ENCODE peak calls at places on chromosomes 6 and 20, in ten cellular contexts. One of them, this sample, is unnamed.

GRCh38 chr6:150546457-150546856 is 53.2 kb upstream of the PLEKHG1 start:
- DNase-seq in MV-4-11: no peak
- DNase-seq in GM12892: no peak
- DNase-seq in CD4-positive, alpha-beta memory T cell: no peak
- DNase-seq in COR-L47: no peak
- DNase-seq in SK-N-DZ: no peak
- DNase-seq in nephron progenitor cell: no peak
- DNase-seq in ureter: no peak
- DNase-seq in heart left ventricle: no peak
- DNase-seq in NB4: no peak
- DNase-seq in this sample: no peak

GRCh38 chr6:125872259-125872921 is 81.6 kb downstream of the NCOA7 start:
- DNase-seq in ureter: no peak
- DNase-seq in SK-N-DZ: no peak
- DNase-seq in CD4-positive, alpha-beta memory T cell: no peak
- DNase-seq in nephron progenitor cell: no peak
- DNase-seq in heart left ventricle: no peak
- DNase-seq in GM12892: no peak
- DNase-seq in MV-4-11: no peak
- DNase-seq in COR-L47: no peak
- DNase-seq in NB4: no peak
- DNase-seq in this sample: no peak

GRCh38 chr20:53917145-53918009 is 153.0 kb downstream of the BCAS1 start:
- DNase-seq in ureter: no peak
- DNase-seq in NB4: peak; percentile 61
- DNase-seq in CD4-positive, alpha-beta memory T cell: no peak
- DNase-seq in GM12892: no peak
- DNase-seq in SK-N-DZ: peak; percentile 91
- DNase-seq in nephron progenitor cell: no peak
- DNase-seq in heart left ventricle: peak; percentile 65
- DNase-seq in MV-4-11: no peak
- DNase-seq in COR-L47: no peak
- DNase-seq in this sample: no peak

GRCh38 chr6:146700078-146700686 is 101.4 kb downstream of the ADGB start:
- DNase-seq in nephron progenitor cell: peak; percentile 29
- DNase-seq in MV-4-11: peak; percentile 63
- DNase-seq in SK-N-DZ: peak; percentile 79
- DNase-seq in COR-L47: peak; percentile 61
- DNase-seq in NB4: peak; percentile 82
- DNase-seq in CD4-positive, alpha-beta memory T cell: peak; percentile 50
- DNase-seq in GM12892: no peak
- DNase-seq in heart left ventricle: peak; percentile 66
- DNase-seq in ureter: peak; percentile 81
- DNase-seq in this sample: peak; percentile 83

GRCh38 chr6:44000164-44000842 is 126.9 kb downstream of the MRPL14 start:
- DNase-seq in CD4-positive, alpha-beta memory T cell: no peak
- DNase-seq in MV-4-11: peak; percentile 66
- DNase-seq in nephron progenitor cell: no peak
- DNase-seq in SK-N-DZ: no peak
- DNase-seq in COR-L47: peak; percentile 83
- DNase-seq in GM12892: peak; percentile 50
- DNase-seq in NB4: peak; percentile 73
- DNase-seq in ureter: no peak
- DNase-seq in heart left ventricle: no peak
- DNase-seq in this sample: peak; percentile 5

GRCh38 chr6:30075094-30075986 is at the start of gene RNF39:
- DNase-seq in heart left ventricle: no peak
- DNase-seq in nephron progenitor cell: peak; percentile 50
- DNase-seq in MV-4-11: no peak
- DNase-seq in ureter: peak; percentile 67
- DNase-seq in CD4-positive, alpha-beta memory T cell: peak; percentile 24
- DNase-seq in GM12892: no peak
- DNase-seq in COR-L47: no peak
- DNase-seq in SK-N-DZ: peak; percentile 23
- DNase-seq in NB4: no peak
- DNase-seq in this sample: no peak

GRCh38 chr6:3879194-3879952 is 30.2 kb downstream of the FAM50B start:
- DNase-seq in MV-4-11: no peak
- DNase-seq in nephron progenitor cell: no peak
- DNase-seq in heart left ventricle: no peak
- DNase-seq in CD4-positive, alpha-beta memory T cell: no peak
- DNase-seq in NB4: no peak
- DNase-seq in GM12892: no peak
- DNase-seq in ureter: no peak
- DNase-seq in COR-L47: no peak
- DNase-seq in SK-N-DZ: no peak
- DNase-seq in this sample: no peak

GRCh38 chr6:138550346-138550767 is 51.1 kb upstream of the NHSL1 start:
- DNase-seq in MV-4-11: no peak
- DNase-seq in ureter: no peak
- DNase-seq in SK-N-DZ: no peak
- DNase-seq in nephron progenitor cell: no peak
- DNase-seq in NB4: no peak
- DNase-seq in GM12892: no peak
- DNase-seq in CD4-positive, alpha-beta memory T cell: no peak
- DNase-seq in COR-L47: no peak
- DNase-seq in heart left ventricle: peak; percentile 31
- DNase-seq in this sample: no peak

GRCh38 chr6:118141211-118141610 is 234.1 kb downstream of the SLC35F1 start:
- DNase-seq in MV-4-11: no peak
- DNase-seq in NB4: no peak
- DNase-seq in heart left ventricle: no peak
- DNase-seq in nephron progenitor cell: no peak
- DNase-seq in SK-N-DZ: no peak
- DNase-seq in CD4-positive, alpha-beta memory T cell: no peak
- DNase-seq in ureter: no peak
- DNase-seq in COR-L47: no peak
- DNase-seq in GM12892: no peak
- DNase-seq in this sample: no peak

GRCh38 chr6:170345662-170346061 is 39.1 kb downstream of the FAM120B start:
- DNase-seq in CD4-positive, alpha-beta memory T cell: no peak
- DNase-seq in NB4: no peak
- DNase-seq in MV-4-11: no peak
- DNase-seq in COR-L47: no peak
- DNase-seq in ureter: no peak
- DNase-seq in SK-N-DZ: no peak
- DNase-seq in GM12892: no peak
- DNase-seq in nephron progenitor cell: no peak
- DNase-seq in heart left ventricle: no peak
- DNase-seq in this sample: no peak

GRCh38 chr6:97626586-97627441 is 343.8 kb upstream of the MMS22L start:
- DNase-seq in ureter: no peak
- DNase-seq in MV-4-11: no peak
- DNase-seq in heart left ventricle: no peak
- DNase-seq in NB4: peak; percentile 47
- DNase-seq in COR-L47: peak; percentile 13
- DNase-seq in GM12892: no peak
- DNase-seq in nephron progenitor cell: peak; percentile 4
- DNase-seq in SK-N-DZ: peak; percentile 82
- DNase-seq in CD4-positive, alpha-beta memory T cell: no peak
- DNase-seq in this sample: no peak

GRCh38 chr6:37074053-37074827 is 68.8 kb downstream of the FGD2 start:
- DNase-seq in COR-L47: no peak
- DNase-seq in ureter: no peak
- DNase-seq in GM12892: no peak
- DNase-seq in nephron progenitor cell: no peak
- DNase-seq in MV-4-11: no peak
- DNase-seq in NB4: no peak
- DNase-seq in SK-N-DZ: no peak
- DNase-seq in heart left ventricle: peak; percentile 80
- DNase-seq in CD4-positive, alpha-beta memory T cell: no peak
- DNase-seq in this sample: no peak

GRCh38 chr6:142207265-142207877 is 60.3 kb downstream of the VTA1 start:
- DNase-seq in heart left ventricle: no peak
- DNase-seq in nephron progenitor cell: peak; percentile 48
- DNase-seq in MV-4-11: peak; percentile 1
- DNase-seq in ureter: peak; percentile 50
- DNase-seq in CD4-positive, alpha-beta memory T cell: peak; percentile 30
- DNase-seq in GM12892: no peak
- DNase-seq in NB4: peak; percentile 56
- DNase-seq in COR-L47: peak; percentile 3
- DNase-seq in SK-N-DZ: peak; percentile 49
- DNase-seq in this sample: peak; percentile 50

GRCh38 chr6:48111575-48111974 is 578 bp upstream of the PTCHD4 start:
- DNase-seq in MV-4-11: no peak
- DNase-seq in nephron progenitor cell: no peak
- DNase-seq in ureter: no peak
- DNase-seq in heart left ventricle: no peak
- DNase-seq in COR-L47: peak; percentile 67
- DNase-seq in NB4: no peak
- DNase-seq in GM12892: no peak
- DNase-seq in CD4-positive, alpha-beta memory T cell: no peak
- DNase-seq in SK-N-DZ: no peak
- DNase-seq in this sample: no peak

GRCh38 chr6:158353851-158354508 is 41.7 kb downstream of the TULP4 start:
- DNase-seq in heart left ventricle: no peak
- DNase-seq in ureter: no peak
- DNase-seq in NB4: no peak
- DNase-seq in COR-L47: no peak
- DNase-seq in CD4-positive, alpha-beta memory T cell: no peak
- DNase-seq in SK-N-DZ: no peak
- DNase-seq in nephron progenitor cell: no peak
- DNase-seq in GM12892: no peak
- DNase-seq in MV-4-11: no peak
- DNase-seq in this sample: no peak

GRCh38 chr6:12436683-12437082 is 146.5 kb downstream of the EDN1 start:
- DNase-seq in nephron progenitor cell: no peak
- DNase-seq in COR-L47: no peak
- DNase-seq in heart left ventricle: no peak
- DNase-seq in NB4: no peak
- DNase-seq in GM12892: no peak
- DNase-seq in SK-N-DZ: no peak
- DNase-seq in MV-4-11: no peak
- DNase-seq in CD4-positive, alpha-beta memory T cell: no peak
- DNase-seq in ureter: no peak
- DNase-seq in this sample: no peak